ENCODE peak calls at places on chromosomes 12 and 14, in five cellular contexts. H is ovary, W is hepatocyte, P is fibroblast of mammary gland, J is neural progenitor cell. D is an unnamed sample.

GRCh38 chr14:70170976-70171375 is 17.8 kb downstream of the SLC8A3 start:
- DNase-seq in H (no peak), W (no peak), P (no peak), J (no peak), D (no peak)

GRCh38 chr12:51793201-51793600 is 55.3 kb downstream of the FIGNL2 start:
- DNase-seq in H (no peak), W (no peak), P (peak), J (no peak), D (peak)

GRCh38 chr14:60266021-60266937 is 17.3 kb downstream of the PPM1A start:
- DNase-seq in H (no peak), W (no peak), P (peak), J (peak), D (no peak)

GRCh38 chr14:38867561-38868150 is 235.4 kb downstream of the SEC23A start:
- DNase-seq in H (peak), W (peak), P (peak), J (peak), D (peak)

GRCh38 chr14:96204151-96205058 is at the start of gene BDKRB2:
- DNase-seq in H (peak), W (peak), P (peak), J (peak), D (peak)

GRCh38 chr12:93959657-93960056 is 188.7 kb upstream of the PLXNC1 start:
- DNase-seq in H (no peak), W (no peak), P (no peak), J (no peak), D (no peak)

GRCh38 chr14:76987956-76988520 is 40.5 kb downstream of the IRF2BPL start:
- DNase-seq in H (no peak), W (no peak), P (no peak), J (no peak), D (no peak)

GRCh38 chr14:47208434-47208833 is 467.0 kb downstream of the MDGA2 start:
- DNase-seq in H (no peak), W (peak), P (no peak), J (peak), D (no peak)

GRCh38 chr12:76020731-76021672 is 10.6 kb downstream of the PHLDA1 start:
- DNase-seq in H (peak), W (peak), P (peak), J (no peak), D (peak)

DNA sequence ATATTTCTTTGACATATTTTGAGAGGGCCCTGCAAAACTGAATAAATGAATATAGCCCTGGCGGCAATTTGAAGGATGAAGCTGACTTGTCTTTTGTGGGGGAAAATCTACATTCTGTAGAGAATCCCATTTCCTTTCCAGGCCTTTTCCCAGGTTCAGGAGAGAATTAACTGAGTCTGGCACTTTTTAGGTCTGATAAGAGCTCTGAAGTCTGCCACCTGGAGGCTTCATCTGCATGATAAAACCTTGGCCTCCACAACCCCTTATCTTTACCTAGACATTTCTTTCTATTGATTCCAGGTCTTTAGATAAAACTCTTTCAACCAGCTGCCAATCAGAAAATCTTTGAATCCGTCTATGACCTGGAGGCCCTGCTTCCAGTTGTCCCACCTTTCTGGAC is 299.4 kb downstream of the ETNK1 start:
- DNase-seq in H (no peak), W (no peak), P (no peak), J (no peak), D (no peak)
- H3K4me3 ChIP-seq in H (no peak), W (no peak), P (no peak), J (no peak), D (no peak)

GRCh38 chr14:81826080-81826479 is 292.4 kb upstream of the SEL1L start:
- DNase-seq in H (no peak), W (no peak), P (no peak), J (no peak), D (no peak)
- TF ChIP-seq CTCF in H (no peak), W (no peak), P (no peak), J (no peak), D (no peak)

GRCh38 chr12:113818833-113819232 is 147.3 kb downstream of the RBM19 start:
- DNase-seq in H (no peak), W (peak), P (no peak), J (peak), D (no peak)
- H3K4me3 ChIP-seq in H (no peak), W (no peak), P (no peak), J (no peak), D (no peak)

GRCh38 chr12:91883811-91884210 is 261.8 kb downstream of the BTG1 start:
- DNase-seq in H (no peak), W (no peak), P (no peak), J (no peak), D (no peak)

GRCh38 chr12:91887957-91888356 is 257.7 kb downstream of the BTG1 start:
- DNase-seq in H (no peak), W (no peak), P (no peak), J (no peak), D (no peak)

GRCh38 chr12:91884216-91884615 is 261.4 kb downstream of the BTG1 start:
- DNase-seq in H (no peak), W (no peak), P (no peak), J (no peak), D (no peak)

GRCh38 chr12:91882910-91883309 is 262.7 kb downstream of the BTG1 start:
- DNase-seq in H (no peak), W (no peak), P (no peak), J (no peak), D (no peak)

GRCh38 chr12:91885851-91886250 is 259.8 kb downstream of the BTG1 start:
- DNase-seq in H (no peak), W (no peak), P (no peak), J (no peak), D (no peak)
- TF ChIP-seq CTCF in H (no peak), W (no peak), P (no peak), J (no peak), D (no peak)